ENCODE peak calls at places on chromosome 21, in ten cellular contexts. J, Q, B, K, F, Y, I, D, T and S are unnamed samples.

GRCh38 chr21:43967981-43968380 is 44.1 kb upstream of the TRAPPC10 start:
- DNase-seq in Q (no peak), B (no peak), T (no peak), K (no peak), F (no peak), D (no peak), I (no peak), J (no peak), Y (no peak), S (no peak)

GRCh38 chr21:44952116-44952928 is 12.5 kb downstream of the SLX9 start:
- DNase-seq in I (peak), D (no peak), F (no peak), Q (no peak), B (no peak), K (no peak), J (no peak), Y (no peak), T (peak), S (peak)

GRCh38 chr21:37551406-37552355 is 185.1 kb downstream of the DYRK1A start:
- DNase-seq in B (no peak), I (peak), D (no peak), F (no peak), T (no peak), Q (peak), Y (no peak), J (no peak), K (peak), S (no peak)

GRCh38 chr21:16891821-16892220 is 621.0 kb upstream of the CXADR start:
- DNase-seq in D (no peak), T (no peak), K (no peak), Q (peak), F (no peak), I (no peak), B (peak), Y (peak), J (no peak), S (no peak)

GRCh38 chr21:38170283-38170682 is 86.5 kb upstream of the KCNJ15 start:
- DNase-seq in I (no peak), Y (peak), T (no peak), B (no peak), D (peak), F (no peak), J (no peak), K (no peak), Q (peak), S (no peak)

GRCh38 chr21:25171438-25171837 is 435.8 kb downstream of the MRPL39 start:
- DNase-seq in T (no peak), Q (peak), B (no peak), Y (peak), J (no peak), D (no peak), K (no peak), F (no peak), I (no peak), S (no peak)

GRCh38 chr21:23016617-23017016 is 2018.4 kb downstream of the NCAM2 start:
- DNase-seq in I (peak), B (no peak), Y (no peak), Q (no peak), J (no peak), D (peak), F (no peak), K (no peak), T (no peak), S (no peak)

GRCh38 chr21:28538987-28539622 is 453.6 kb downstream of the LTN1 start:
- DNase-seq in J (no peak), Q (peak), T (no peak), Y (no peak), D (no peak), I (no peak), K (no peak), F (no peak), B (peak), S (no peak)

GRCh38 chr21:34888569-34889286 is 160.4 kb downstream of the RUNX1 start:
- DNase-seq in J (peak), D (peak), F (peak), Y (peak), B (peak), K (peak), T (peak), I (peak), Q (peak), S (peak)

GRCh38 chr21:25995283-25995682 is 175.3 kb downstream of the APP start:
- DNase-seq in K (no peak), T (no peak), J (no peak), B (no peak), D (no peak), Q (no peak), Y (no peak), F (no peak), I (peak), S (peak)

GRCh38 chr21:45801989-45802388 is 158.5 kb downstream of the PCBP3 start:
- DNase-seq in D (no peak), Q (no peak), Y (no peak), J (no peak), T (no peak), F (no peak), I (no peak), B (no peak), K (no peak), S (no peak)

GRCh38 chr21:45081636-45082035 is 7.3 kb downstream of the ADARB1 start:
- DNase-seq in F (no peak), K (no peak), J (no peak), T (no peak), Y (no peak), Q (no peak), D (no peak), I (no peak), B (no peak), S (no peak)